ENCODE peak calls at places on chromosomes 2 and 18, in nine cellular contexts. One of them, this sample, is unnamed.

GRCh38 chr2:12222561-12222960 is 476.1 kb downstream of the LPIN1 start:
- DNase-seq in spleen: no peak
- DNase-seq in ascending aorta: no peak
- DNase-seq in lower lobe of right lung: no peak
- DNase-seq in dorsolateral prefrontal cortex: no peak
- DNase-seq in RWPE2: no peak
- DNase-seq in psoas muscle: no peak
- DNase-seq in sigmoid colon: no peak
- DNase-seq in PC-9: no peak
- DNase-seq in this sample: no peak

GRCh38 chr18:9418047-9418690 is 57.1 kb upstream of the RALBP1 start:
- DNase-seq in ascending aorta: no peak
- DNase-seq in dorsolateral prefrontal cortex: no peak
- DNase-seq in sigmoid colon: peak; percentile 41
- DNase-seq in lower lobe of right lung: no peak
- DNase-seq in spleen: no peak
- DNase-seq in RWPE2: no peak
- DNase-seq in psoas muscle: no peak
- DNase-seq in PC-9: no peak
- DNase-seq in this sample: no peak

GRCh38 chr2:73920577-73921545 is 5.8 kb upstream of the DGUOK start:
- DNase-seq in lower lobe of right lung: peak; percentile 69
- DNase-seq in spleen: peak; percentile 80
- DNase-seq in dorsolateral prefrontal cortex: no peak
- DNase-seq in sigmoid colon: peak; percentile 89
- DNase-seq in ascending aorta: peak; percentile 72
- DNase-seq in PC-9: peak; percentile 3
- DNase-seq in RWPE2: no peak
- DNase-seq in psoas muscle: peak; percentile 57
- DNase-seq in this sample: no peak

GRCh38 chr2:56314809-56315208 is 131.0 kb downstream of the CCDC85A start:
- DNase-seq in PC-9: no peak
- DNase-seq in lower lobe of right lung: no peak
- DNase-seq in sigmoid colon: no peak
- DNase-seq in ascending aorta: no peak
- DNase-seq in psoas muscle: no peak
- DNase-seq in RWPE2: no peak
- DNase-seq in spleen: no peak
- DNase-seq in dorsolateral prefrontal cortex: no peak
- DNase-seq in this sample: no peak

GRCh38 chr2:189109921-189110397 is 69.6 kb downstream of the COL5A2 start:
- DNase-seq in sigmoid colon: no peak
- DNase-seq in psoas muscle: no peak
- DNase-seq in spleen: no peak
- DNase-seq in lower lobe of right lung: no peak
- DNase-seq in ascending aorta: no peak
- DNase-seq in PC-9: no peak
- DNase-seq in RWPE2: no peak
- DNase-seq in dorsolateral prefrontal cortex: no peak
- DNase-seq in this sample: no peak

GRCh38 chr2:191195021-191195420 is 44.2 kb upstream of the STAT4 start:
- DNase-seq in spleen: no peak
- DNase-seq in psoas muscle: no peak
- DNase-seq in RWPE2: no peak
- DNase-seq in PC-9: no peak
- DNase-seq in sigmoid colon: no peak
- DNase-seq in lower lobe of right lung: no peak
- DNase-seq in dorsolateral prefrontal cortex: no peak
- DNase-seq in ascending aorta: no peak
- DNase-seq in this sample: no peak

GRCh38 chr2:85169581-85169980 is 36.4 kb downstream of the TCF7L1 start:
- DNase-seq in psoas muscle: no peak
- DNase-seq in PC-9: no peak
- DNase-seq in ascending aorta: no peak
- DNase-seq in lower lobe of right lung: no peak
- DNase-seq in RWPE2: no peak
- DNase-seq in spleen: peak; percentile 9
- DNase-seq in dorsolateral prefrontal cortex: no peak
- DNase-seq in sigmoid colon: no peak
- DNase-seq in this sample: no peak

GRCh38 chr18:3180325-3180724 is 39.4 kb downstream of the MYOM1 start:
- DNase-seq in psoas muscle: no peak
- DNase-seq in spleen: no peak
- DNase-seq in dorsolateral prefrontal cortex: no peak
- DNase-seq in lower lobe of right lung: no peak
- DNase-seq in sigmoid colon: no peak
- DNase-seq in RWPE2: no peak
- DNase-seq in PC-9: no peak
- DNase-seq in ascending aorta: no peak
- DNase-seq in this sample: peak; percentile 8

GRCh38 chr2:14978836-14979235 is 346.3 kb downstream of the LRATD1 start:
- DNase-seq in PC-9: no peak
- DNase-seq in dorsolateral prefrontal cortex: no peak
- DNase-seq in psoas muscle: no peak
- DNase-seq in sigmoid colon: no peak
- DNase-seq in RWPE2: no peak
- DNase-seq in ascending aorta: no peak
- DNase-seq in lower lobe of right lung: no peak
- DNase-seq in spleen: no peak
- DNase-seq in this sample: peak; percentile 8

GRCh38 chr18:63317982-63318881 is 1.3 kb downstream of the BCL2 start:
- DNase-seq in sigmoid colon: peak; percentile 90
- DNase-seq in lower lobe of right lung: peak; percentile 71
- DNase-seq in RWPE2: no peak
- DNase-seq in dorsolateral prefrontal cortex: peak; percentile 48
- DNase-seq in ascending aorta: peak; percentile 85
- DNase-seq in psoas muscle: peak; percentile 88
- DNase-seq in spleen: peak; percentile 96
- DNase-seq in PC-9: no peak
- DNase-seq in this sample: peak; percentile 14
- H3K27ac ChIP-seq in sigmoid colon: peak overlapping the region; percentile 90
- H3K27ac ChIP-seq in lower lobe of right lung: peak overlapping the region; percentile 51
- H3K27ac ChIP-seq in RWPE2: no peak overlapping the region
- H3K27ac ChIP-seq in dorsolateral prefrontal cortex: peak overlapping the region; percentile 89
- H3K27ac ChIP-seq in ascending aorta: peak overlapping the region; percentile 42
- H3K27ac ChIP-seq in psoas muscle: peak overlapping the region; percentile 72
- H3K27ac ChIP-seq in spleen: peak overlapping the region; percentile 92
- H3K27ac ChIP-seq in PC-9: no peak overlapping the region
- H3K27ac ChIP-seq in this sample: no peak overlapping the region

GRCh38 chr2:205047273-205047839 is 502.1 kb downstream of the PARD3B start:
- DNase-seq in spleen: no peak
- DNase-seq in lower lobe of right lung: no peak
- DNase-seq in psoas muscle: no peak
- DNase-seq in dorsolateral prefrontal cortex: no peak
- DNase-seq in PC-9: no peak
- DNase-seq in sigmoid colon: no peak
- DNase-seq in ascending aorta: no peak
- DNase-seq in RWPE2: no peak
- DNase-seq in this sample: no peak
- TF ChIP-seq CTCF in spleen: no peak
- TF ChIP-seq CTCF in lower lobe of right lung: no peak
- TF ChIP-seq CTCF in psoas muscle: no peak
- TF ChIP-seq CTCF in dorsolateral prefrontal cortex: no peak
- TF ChIP-seq CTCF in PC-9: no peak
- TF ChIP-seq CTCF in sigmoid colon: no peak
- TF ChIP-seq CTCF in ascending aorta: no peak
- TF ChIP-seq CTCF in RWPE2: no peak
- TF ChIP-seq CTCF in this sample: no peak

DNA sequence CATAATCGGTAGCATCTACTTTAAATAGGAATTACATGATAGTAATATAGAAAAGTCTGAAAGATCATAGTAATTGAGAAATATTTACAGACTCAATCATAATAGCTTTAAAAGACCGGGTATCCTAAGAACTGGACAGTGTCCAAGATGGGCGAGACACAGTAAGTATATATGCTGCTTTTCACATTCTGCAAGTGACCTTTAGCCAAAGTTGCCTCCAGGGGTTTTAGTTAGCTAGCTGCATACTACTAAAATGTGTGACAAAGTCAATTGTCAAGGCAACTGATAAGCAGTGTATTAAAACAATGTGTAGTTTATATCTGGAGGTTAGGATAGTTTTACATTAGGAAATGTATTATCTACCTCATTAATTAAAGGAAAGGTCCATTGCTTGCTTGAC is 24.6 kb downstream of the CD302 start:
- DNase-seq in spleen: no peak
- DNase-seq in psoas muscle: no peak
- DNase-seq in lower lobe of right lung: no peak
- DNase-seq in ascending aorta: no peak
- DNase-seq in PC-9: peak; percentile 11
- DNase-seq in RWPE2: no peak
- DNase-seq in dorsolateral prefrontal cortex: no peak
- DNase-seq in sigmoid colon: no peak
- DNase-seq in this sample: no peak
- H3K27ac ChIP-seq in spleen: peak overlapping the region; percentile 25
- H3K27ac ChIP-seq in psoas muscle: no peak overlapping the region
- H3K27ac ChIP-seq in lower lobe of right lung: no peak overlapping the region
- H3K27ac ChIP-seq in ascending aorta: no peak overlapping the region
- H3K27ac ChIP-seq in PC-9: no peak overlapping the region
- H3K27ac ChIP-seq in RWPE2: no peak overlapping the region
- H3K27ac ChIP-seq in dorsolateral prefrontal cortex: no peak overlapping the region
- H3K27ac ChIP-seq in sigmoid colon: no peak overlapping the region
- H3K27ac ChIP-seq in this sample: no peak overlapping the region

DNA sequence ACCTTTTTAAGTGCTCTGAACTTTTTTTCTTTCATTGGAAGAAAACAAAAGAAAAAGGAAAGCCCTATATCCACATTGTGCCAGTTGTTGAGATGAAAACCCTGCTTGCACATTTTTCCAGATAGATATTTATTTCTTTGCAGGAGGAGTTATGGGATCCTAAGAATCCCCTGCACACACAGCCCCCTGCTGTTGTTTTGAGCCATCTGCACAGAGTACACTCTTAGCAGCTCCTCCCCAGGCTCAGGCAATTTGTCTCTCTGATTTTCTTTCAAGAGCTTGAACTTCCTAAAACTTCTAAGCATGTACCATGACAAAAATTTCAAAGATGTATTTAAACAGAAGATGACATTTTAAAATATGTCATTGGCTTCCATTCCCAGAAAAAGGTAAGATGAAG is 436.9 kb downstream of the METTL4 start:
- DNase-seq in dorsolateral prefrontal cortex: no peak
- DNase-seq in sigmoid colon: no peak
- DNase-seq in ascending aorta: no peak
- DNase-seq in RWPE2: no peak
- DNase-seq in spleen: no peak
- DNase-seq in PC-9: no peak
- DNase-seq in psoas muscle: no peak
- DNase-seq in lower lobe of right lung: no peak
- DNase-seq in this sample: no peak
- TF ChIP-seq CTCF in dorsolateral prefrontal cortex: no peak
- TF ChIP-seq CTCF in sigmoid colon: no peak
- TF ChIP-seq CTCF in ascending aorta: no peak
- TF ChIP-seq CTCF in RWPE2: no peak
- TF ChIP-seq CTCF in spleen: no peak
- TF ChIP-seq CTCF in PC-9: no peak
- TF ChIP-seq CTCF in psoas muscle: no peak
- TF ChIP-seq CTCF in lower lobe of right lung: no peak
- TF ChIP-seq CTCF in this sample: no peak

DNA sequence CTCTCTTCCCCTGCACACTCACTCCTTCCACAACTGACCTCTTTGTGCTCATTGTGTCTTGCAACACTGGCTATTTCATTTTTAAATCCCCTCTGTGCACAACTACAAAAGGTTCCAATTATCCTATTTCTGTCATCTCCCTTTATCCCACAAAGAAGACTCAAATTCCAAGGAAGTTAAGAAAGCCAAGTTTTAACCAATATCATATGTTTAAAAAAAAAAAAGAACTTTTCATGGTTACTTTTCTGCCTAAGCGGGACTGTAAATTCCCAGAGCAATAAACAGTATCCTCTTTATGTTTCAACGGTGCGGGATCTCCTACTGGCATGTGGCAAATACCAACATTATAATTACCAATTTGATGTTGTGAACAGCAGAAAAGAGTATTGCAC is 83.8 kb downstream of the DOCK10 start:
- DNase-seq in ascending aorta: no peak
- DNase-seq in lower lobe of right lung: no peak
- DNase-seq in dorsolateral prefrontal cortex: no peak
- DNase-seq in RWPE2: no peak
- DNase-seq in sigmoid colon: no peak
- DNase-seq in PC-9: no peak
- DNase-seq in spleen: no peak
- DNase-seq in psoas muscle: no peak
- DNase-seq in this sample: no peak
- H3K27ac ChIP-seq in ascending aorta: peak overlapping the region; percentile 8
- H3K27ac ChIP-seq in lower lobe of right lung: no peak overlapping the region
- H3K27ac ChIP-seq in dorsolateral prefrontal cortex: no peak overlapping the region
- H3K27ac ChIP-seq in RWPE2: no peak overlapping the region
- H3K27ac ChIP-seq in sigmoid colon: no peak overlapping the region
- H3K27ac ChIP-seq in PC-9: no peak overlapping the region
- H3K27ac ChIP-seq in spleen: peak overlapping the region; percentile 81
- H3K27ac ChIP-seq in psoas muscle: no peak overlapping the region
- H3K27ac ChIP-seq in this sample: no peak overlapping the region

This sample was measured in RWPE1.